ENCODE peak calls at places on chromosomes 5 and 9, in eight cellular contexts. K is right lobe of liver, J is A549, B is uterus, M is psoas muscle, L is ovary, H is choroid plexus epithelial cell, W is AG04450. V is an unnamed sample.

GRCh38 chr5:168881427-168882149 is 302.4 kb upstream of the PANK3 start:
- DNase-seq in M (no peak), B (no peak), K (no peak), H (no peak), J (no peak), W (no peak), L (no peak), V (no peak)

GRCh38 chr9:92377904-92378303 is 26.5 kb downstream of the OGN start:
- DNase-seq in H (no peak), W (no peak), K (no peak), M (no peak), J (no peak), L (no peak), B (no peak), V (no peak)

GRCh38 chr9:134871941-134872340 is 8.7 kb upstream of the FCN2 start:
- DNase-seq in H (peak), W (peak), L (peak), M (no peak), K (no peak), B (no peak), J (no peak), V (no peak)

GRCh38 chr5:119943148-119943547 is 313.8 kb downstream of the FAM170A start:
- DNase-seq in W (no peak), M (no peak), K (no peak), J (no peak), H (peak), L (no peak), B (no peak), V (peak)

GRCh38 chr9:35079426-35080341 is at the start of gene FANCG:
- DNase-seq in L (peak), B (peak), J (peak), W (peak), H (peak), K (peak), M (peak), V (peak)

GRCh38 chr5:149181702-149182101 is 40.4 kb downstream of the ABLIM3 start:
- DNase-seq in J (no peak), L (no peak), H (no peak), W (no peak), M (no peak), K (no peak), B (no peak), V (no peak)

GRCh38 chr9:36080519-36080918 is 43.8 kb downstream of the RECK start:
- DNase-seq in B (no peak), H (peak), L (no peak), W (no peak), K (no peak), M (no peak), J (no peak), V (no peak)

GRCh38 chr5:67805666-67806348 is 409.7 kb upstream of the PIK3R1 start:
- DNase-seq in L (no peak), M (no peak), K (no peak), J (no peak), B (no peak), W (no peak), H (no peak), V (no peak)

GRCh38 chr5:8033261-8033660 is 164.3 kb downstream of the MTRR start:
- DNase-seq in H (no peak), B (no peak), L (no peak), J (no peak), W (no peak), M (no peak), K (no peak), V (no peak)

GRCh38 chr5:218457-219289 is 553 bp downstream of the SDHA start:
- DNase-seq in L (peak), W (no peak), B (peak), K (peak), J (peak), H (peak), M (peak), V (no peak)

GRCh38 chr9:83557317-83557716 is 19.1 kb upstream of the FRMD3 start:
- DNase-seq in L (no peak), M (no peak), K (no peak), J (no peak), W (no peak), B (no peak), H (no peak), V (no peak)

GRCh38 chr9:98775831-98776441 is 20.4 kb downstream of the ANKS6 start:
- DNase-seq in H (peak), J (peak), K (no peak), W (peak), M (no peak), B (peak), L (no peak), V (peak)

GRCh38 chr9:137762414-137763061 is 115.0 kb upstream of the CACNA1B start:
- DNase-seq in H (no peak), L (no peak), W (no peak), M (peak), K (no peak), J (no peak), B (no peak), V (no peak)

GRCh38 chr5:115541586-115541985 is 3.0 kb downstream of the FEM1C start:
- DNase-seq in K (no peak), H (peak), J (no peak), M (no peak), L (no peak), W (no peak), B (no peak), V (no peak)

GRCh38 chr9:132647806-132648205 is 22.0 kb downstream of the DDX31 start:
- DNase-seq in M (no peak), B (no peak), W (no peak), L (no peak), J (no peak), H (no peak), K (no peak), V (no peak)

GRCh38 chr9:21906878-21907277 is 87.3 kb downstream of the CDKN2A start:
- DNase-seq in W (peak), L (no peak), M (no peak), H (peak), B (no peak), K (no peak), J (no peak), V (no peak)

GRCh38 chr9:72952914-72953313 is at the start of gene ALDH1A1:
- DNase-seq in H (no peak), K (peak), B (peak), J (peak), M (no peak), L (no peak), W (no peak), V (no peak)

GRCh38 chr9:36833954-36834353 is 200.1 kb downstream of the PAX5 start:
- DNase-seq in K (no peak), W (no peak), L (no peak), M (no peak), B (no peak), H (no peak), J (no peak), V (no peak)

GRCh38 chr9:32579706-32580331 is 6.9 kb upstream of the NDUFB6 start:
- DNase-seq in H (peak), J (peak), B (peak), K (peak), M (peak), L (peak), W (peak), V (peak)

GRCh38 chr9:32577316-32577715 is 4.4 kb upstream of the NDUFB6 start:
- DNase-seq in J (no peak), M (no peak), B (no peak), W (no peak), K (no peak), H (no peak), L (no peak), V (no peak)

GRCh38 chr9:32581512-32582143 is 8.7 kb upstream of the NDUFB6 start:
- DNase-seq in L (no peak), M (no peak), B (peak), H (peak), J (peak), W (peak), K (no peak), V (peak)

GRCh38 chr9:32580631-32581300 is 7.8 kb upstream of the NDUFB6 start:
- DNase-seq in K (no peak), L (no peak), H (no peak), W (no peak), J (no peak), B (no peak), M (no peak), V (no peak)

DNA sequence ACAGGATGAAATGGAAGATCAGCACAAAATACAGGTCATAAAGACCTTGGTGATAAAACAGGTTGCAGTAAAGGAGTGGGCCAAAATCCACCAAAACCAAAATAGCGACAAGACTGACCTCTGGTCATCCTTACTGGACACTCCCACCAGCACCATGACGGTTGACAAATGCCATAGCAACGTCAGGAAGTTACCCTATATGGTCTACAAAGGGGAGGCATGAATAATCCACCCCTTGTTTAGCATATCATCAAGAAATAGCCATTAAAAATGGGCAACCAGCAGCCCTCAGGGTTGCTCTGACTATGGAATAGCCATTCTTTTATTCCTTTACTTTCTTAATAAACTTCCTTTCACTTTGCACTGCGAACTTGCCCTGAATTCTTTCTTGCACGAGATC is 6.0 kb upstream of the NDUFB6 start:
- DNase-seq in L (no peak), K (no peak), B (no peak), H (no peak), M (no peak), J (no peak), W (no peak), V (no peak)
- H3K4me3 ChIP-seq in L (no peak), K (no peak), B (no peak), H (no peak), M (peak), J (no peak), W (no peak), V (no peak)

DNA sequence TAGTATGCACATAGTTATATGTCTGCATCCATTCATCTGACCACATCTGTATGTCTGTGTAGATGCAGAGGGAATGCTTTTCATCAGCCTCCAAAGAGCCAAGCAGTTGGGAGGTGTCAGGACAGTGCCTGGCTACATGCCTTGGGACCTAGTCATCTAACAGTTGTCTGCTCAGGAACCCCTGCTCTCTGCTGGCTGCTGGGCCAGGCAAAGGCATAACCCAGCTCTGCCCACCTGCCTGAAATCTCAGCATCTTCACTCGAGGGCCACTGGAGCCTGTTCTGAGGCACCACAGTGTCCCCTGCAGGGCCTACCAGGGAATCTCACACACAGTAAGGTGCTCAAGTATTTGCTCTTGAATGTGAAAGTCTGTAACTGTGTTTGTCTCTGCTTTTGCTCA is 3.7 kb downstream of the C9orf50 start:
- DNase-seq in W (peak), L (no peak), J (peak), M (no peak), H (peak), K (no peak), B (no peak), V (no peak)
- TF ChIP-seq CTCF in W (peak), L (no peak), J (peak), M (no peak), H (peak), K (peak), B (no peak), V (peak)

DNA sequence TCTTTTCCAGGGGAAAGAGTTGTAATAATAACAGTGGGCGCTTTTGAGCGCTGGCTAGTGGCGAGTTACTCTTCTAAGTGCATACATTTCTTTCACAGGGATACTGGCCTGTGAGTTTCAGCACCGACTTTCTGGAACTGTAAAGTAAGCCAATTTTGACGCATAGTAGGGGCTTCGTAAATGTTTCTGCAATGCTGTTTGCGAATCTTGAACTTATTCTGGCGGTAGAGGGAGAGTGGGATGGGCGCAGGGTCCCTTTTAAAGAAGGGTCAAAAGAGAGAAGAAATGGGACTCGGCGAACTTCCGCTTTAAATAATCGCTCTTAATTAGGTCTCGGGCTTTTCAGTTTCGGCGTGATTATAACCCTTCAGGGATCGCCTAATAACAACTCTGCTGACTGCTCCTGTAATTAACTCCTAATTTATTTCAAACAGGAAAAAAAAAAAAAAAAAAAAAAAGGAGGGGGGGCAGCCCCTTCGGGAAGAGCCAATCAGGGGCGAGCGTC is 351 bp upstream of the MSX2 start:
- DNase-seq in J (peak), M (no peak), K (no peak), L (no peak), H (peak), B (no peak), W (no peak), V (no peak)
- H3K4me3 ChIP-seq in J (peak), M (peak), K (peak), L (peak), H (peak), B (peak), W (peak), V (peak)

GRCh38 chr9:68967800-68968199 is 46.1 kb downstream of the PRKACG start:
- DNase-seq in K (no peak), J (no peak), W (no peak), H (no peak), M (no peak), B (no peak), L (no peak), V (no peak)

GRCh38 chr9:68966496-68966944 is 47.4 kb downstream of the PRKACG start:
- DNase-seq in B (no peak), L (no peak), M (no peak), H (no peak), J (no peak), W (no peak), K (no peak), V (no peak)

GRCh38 chr9:68970150-68970549 is 43.8 kb downstream of the PRKACG start:
- DNase-seq in H (no peak), J (no peak), W (no peak), M (no peak), B (no peak), L (no peak), K (no peak), V (no peak)

GRCh38 chr9:68973619-68974018 is 40.3 kb downstream of the PRKACG start:
- DNase-seq in W (no peak), K (no peak), B (no peak), H (no peak), L (no peak), M (no peak), J (no peak), V (no peak)

DNA sequence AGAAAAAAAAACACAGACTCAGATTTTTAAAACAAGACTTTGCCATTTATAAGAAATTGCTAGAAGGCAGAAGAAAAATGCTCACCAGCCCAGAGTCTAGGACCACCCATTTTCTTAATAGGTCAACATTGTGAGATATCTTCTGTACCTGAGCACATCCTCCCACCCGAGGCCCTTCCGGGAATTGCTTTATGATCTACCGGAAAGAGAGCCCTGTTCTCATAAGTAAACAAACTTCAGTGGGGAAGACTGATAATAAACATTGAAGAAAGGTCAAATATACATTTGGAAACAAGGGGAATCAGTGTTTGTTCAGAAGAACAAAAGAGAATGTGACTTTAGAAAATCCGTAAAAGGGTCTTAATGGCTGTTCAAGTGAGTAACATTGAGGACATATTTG is 44.4 kb downstream of the PRKACG start:
- DNase-seq in W (no peak), K (no peak), L (no peak), H (no peak), J (no peak), B (no peak), M (no peak), V (no peak)
- TF ChIP-seq CTCF in W (no peak), K (no peak), L (no peak), H (no peak), J (no peak), B (no peak), M (no peak), V (no peak)

DNA sequence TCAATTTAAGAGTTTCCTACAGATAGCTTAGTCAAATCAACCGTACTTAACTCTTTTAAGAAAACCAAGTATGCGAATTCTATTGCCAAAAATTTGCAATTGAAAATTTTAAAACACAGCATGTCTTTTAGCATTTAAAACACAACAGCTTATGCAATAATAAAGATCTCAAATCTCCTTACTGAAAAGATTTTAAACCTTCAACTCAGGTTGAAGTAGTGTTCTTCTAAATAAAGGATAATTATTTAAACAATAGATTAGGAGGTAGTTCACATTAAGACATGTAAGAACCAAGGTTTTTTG is 5.5 kb downstream of the NR3C1 start:
- DNase-seq in M (no peak), B (no peak), H (no peak), W (no peak), K (no peak), L (no peak), J (no peak), V (no peak)
- H3K4me3 ChIP-seq in M (peak), B (no peak), H (peak), W (peak), K (peak), L (peak), J (peak), V (no peak)

GRCh38 chr5:41641621-41642020 is 131.2 kb upstream of the PLCXD3 start:
- DNase-seq in J (peak), L (no peak), B (no peak), H (peak), M (no peak), W (no peak), K (no peak), V (no peak)
- TF ChIP-seq CTCF in J (no peak), L (no peak), B (no peak), H (peak), M (no peak), W (peak), K (peak), V (no peak)

GRCh38 chr9:71121275-71122168 is at the start of gene TRPM3:
- DNase-seq in J (no peak), L (no peak), H (no peak), B (no peak), K (no peak), M (no peak), W (no peak), V (no peak)
- H3K4me3 ChIP-seq in J (no peak), L (no peak), H (no peak), B (no peak), K (no peak), M (no peak), W (no peak), V (no peak)

GRCh38 chr5:55982957-55983381 is 11.8 kb downstream of the IL6ST start:
- DNase-seq in K (no peak), L (no peak), B (no peak), W (no peak), M (no peak), H (peak), J (peak), V (no peak)
- TF ChIP-seq CTCF in K (peak), L (no peak), B (no peak), W (peak), M (peak), H (peak), J (peak), V (peak)

GRCh38 chr9:111212874-111213273 is 117.2 kb downstream of the OR2K2 start:
- DNase-seq in K (no peak), B (no peak), W (no peak), J (no peak), M (no peak), L (no peak), H (no peak), V (no peak)
- H3K4me3 ChIP-seq in K (no peak), B (no peak), W (no peak), J (no peak), M (no peak), L (no peak), H (no peak), V (no peak)

DNA sequence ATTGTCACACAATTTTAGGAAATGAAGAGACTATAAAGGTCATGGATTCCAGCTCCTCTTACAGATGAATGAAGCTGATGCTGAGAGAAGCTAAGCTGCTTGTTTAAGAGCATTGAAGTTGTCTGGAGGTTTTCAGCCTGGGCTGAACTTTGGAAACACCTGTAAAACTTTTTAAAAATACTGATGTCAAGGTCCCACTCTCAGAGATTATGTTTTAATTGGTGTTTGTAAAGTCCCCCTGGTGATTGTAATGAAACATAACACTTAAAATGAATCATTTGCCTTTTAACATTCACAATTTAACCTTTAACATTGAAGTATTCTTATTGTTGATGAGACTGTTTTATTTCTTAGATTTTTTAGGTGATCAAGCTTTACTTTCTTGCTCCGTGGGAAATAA is 16.4 kb downstream of the RAD23B start:
- DNase-seq in K (no peak), B (no peak), M (no peak), H (no peak), W (no peak), L (no peak), J (no peak), V (no peak)
- TF ChIP-seq CTCF in K (no peak), B (no peak), M (no peak), H (peak), W (peak), L (no peak), J (no peak), V (no peak)